ENCODE peak calls at places on chromosomes 4 and X, in nine cellular contexts. O is endothelial cell of umbilical vein, H is H1, C is prostate gland, N is HCT116, Q is upper lobe of left lung, E is suprapubic skin, K is transverse colon, T is Panc1. G is an unnamed sample. For H3K36me3, the result is how much of the 10 kb centered on the place peaks cover.

GRCh38 chr4:81650871-81651270 is 179.2 kb upstream of the RASGEF1B start:
- DNase-seq in N (no peak), K (no peak), C (peak), E (no peak), T (no peak), H (no peak), O (no peak), Q (no peak), G (no peak)

GRCh38 chr4:2915789-2916188 is 47.4 kb downstream of the NOP14 start:
- DNase-seq in E (peak), C (no peak), K (no peak), O (no peak), N (no peak), H (no peak), T (no peak), Q (no peak), G (no peak)

GRCh38 chrX:123481908-123482873 is 250.7 kb downstream of the THOC2 start:
- DNase-seq in C (no peak), E (no peak), H (no peak), Q (no peak), K (no peak), T (no peak), N (no peak), O (no peak), G (no peak)

GRCh38 chrX:83916525-83916924 is 55.6 kb downstream of the CYLC1 start:
- DNase-seq in T (no peak), N (no peak), O (no peak), C (no peak), K (peak), H (no peak), Q (no peak), E (no peak), G (no peak)

GRCh38 chr4:111806331-111806730 is 338.9 kb upstream of the FAM241A start:
- DNase-seq in C (no peak), O (no peak), N (peak), E (no peak), K (no peak), T (no peak), H (peak), Q (no peak), G (no peak)

GRCh38 chr4:47849466-47849865 is 11.6 kb upstream of the CORIN start:
- DNase-seq in H (no peak), T (no peak), E (no peak), N (no peak), K (no peak), C (no peak), Q (no peak), O (no peak), G (no peak)

GRCh38 chr4:108247511-108248088 is 78.9 kb upstream of the LEF1 start:
- DNase-seq in C (no peak), O (peak), N (peak), H (no peak), T (no peak), E (no peak), Q (no peak), K (no peak), G (no peak)

GRCh38 chr4:176359590-176359989 is 39.8 kb downstream of the SPCS3 start:
- DNase-seq in T (no peak), E (no peak), C (no peak), H (no peak), N (no peak), K (no peak), Q (no peak), O (no peak), G (no peak)

GRCh38 chrX:10749113-10749512 is 128.7 kb upstream of the MID1 start:
- DNase-seq in O (no peak), T (no peak), C (no peak), H (no peak), N (no peak), E (no peak), K (no peak), Q (no peak), G (no peak)

GRCh38 chr4:7074423-7074822 is 6.6 kb upstream of the GRPEL1 start:
- DNase-seq in T (no peak), Q (no peak), E (no peak), N (no peak), H (no peak), O (no peak), K (no peak), C (no peak), G (no peak)

GRCh38 chr4:168387091-168387490 is 68.5 kb upstream of the DDX60 start:
- DNase-seq in O (peak), N (no peak), Q (no peak), K (no peak), E (no peak), H (no peak), T (no peak), C (no peak), G (no peak)

GRCh38 chr4:95209942-95210341 is 338.8 kb downstream of the UNC5C start:
- DNase-seq in H (no peak), T (no peak), Q (no peak), E (no peak), C (no peak), K (no peak), O (no peak), N (no peak), G (no peak)

GRCh38 chr4:95216636-95217035 is 332.1 kb downstream of the UNC5C start:
- DNase-seq in C (no peak), Q (no peak), H (no peak), O (no peak), E (no peak), T (no peak), N (no peak), K (no peak), G (no peak)

GRCh38 chr4:95212692-95213091 is 336.1 kb downstream of the UNC5C start:
- DNase-seq in Q (no peak), O (no peak), H (no peak), C (no peak), N (no peak), T (no peak), K (no peak), E (no peak), G (no peak)

GRCh38 chr4:95215991-95216605 is 332.7 kb downstream of the UNC5C start:
- DNase-seq in T (no peak), O (no peak), H (no peak), C (no peak), E (no peak), K (no peak), N (no peak), Q (no peak), G (peak)

DNA sequence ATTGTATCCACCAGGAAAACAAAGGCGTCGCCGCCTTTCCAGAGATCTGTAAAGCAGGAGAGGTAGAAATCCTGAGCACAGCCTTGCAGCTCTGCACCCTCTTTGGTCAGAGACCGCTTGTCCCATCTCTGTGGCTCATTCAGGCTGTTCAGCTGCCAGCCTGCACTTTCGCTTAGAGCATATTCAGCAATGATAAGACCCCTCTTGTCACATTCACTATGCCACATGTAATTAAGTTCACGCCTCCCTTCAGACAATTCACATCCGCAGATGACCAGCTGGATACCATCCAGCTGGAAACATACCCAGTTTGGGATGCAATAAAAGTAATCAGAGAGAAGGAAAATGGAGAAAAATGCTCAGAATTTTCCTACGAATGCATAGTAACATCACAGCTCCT is 335.4 kb downstream of the UNC5C start:
- DNase-seq in O (no peak), K (no peak), C (no peak), H (no peak), N (no peak), T (no peak), E (no peak), Q (no peak), G (no peak)
- H3K27ac ChIP-seq in O (no peak), K (no peak), C (no peak), H (no peak), N (no peak), T (no peak), E (no peak), Q (no peak), G (no peak)

GRCh38 chr4:135515295-135515694 is 1313.7 kb upstream of the PABPC4L start:
- DNase-seq in K (no peak), E (no peak), Q (no peak), H (no peak), T (no peak), C (no peak), O (no peak), N (no peak), G (no peak)
- TF ChIP-seq POLR2AphosphoS5 in K (no peak), E (no peak), Q (no peak), H (no peak), T (no peak), C (no peak), O (no peak), N (no peak), G (no peak)

DNA sequence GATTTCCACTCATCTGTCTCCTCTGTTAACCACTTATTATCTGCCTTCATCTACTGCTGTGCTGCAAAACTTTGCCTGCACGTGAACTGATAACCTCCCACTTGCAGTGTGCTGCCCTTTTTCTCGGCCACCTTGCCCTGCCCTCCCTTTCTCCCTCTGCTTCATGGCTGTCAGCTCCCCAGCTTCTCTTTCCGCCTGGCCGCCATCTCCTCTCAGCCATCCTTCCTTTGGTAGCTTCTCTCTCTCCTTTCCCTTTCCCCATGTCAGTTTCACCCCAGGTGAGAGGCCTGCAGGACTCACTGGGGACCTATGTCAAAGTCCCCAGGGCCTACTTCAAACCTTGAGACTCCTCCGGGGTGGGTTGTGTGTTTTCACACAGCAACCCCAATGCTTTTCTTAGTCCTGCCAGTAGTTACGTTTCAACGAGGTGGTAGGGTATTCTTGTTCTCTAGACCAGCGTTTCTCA is 6.6 kb downstream of the MSL3 start:
- DNase-seq in K (no peak), C (no peak), T (no peak), E (no peak), H (no peak), O (no peak), Q (no peak), N (no peak), G (no peak)
- H3K36me3 ChIP-seq in K (under half), C (under half), T (under half), E (half or more), H (under half), O (under half), Q (half or more), N (under half), G (under half)

GRCh38 chrX:19751068-19751467 is 136.3 kb downstream of the SH3KBP1 start:
- DNase-seq in E (no peak), H (no peak), T (no peak), N (no peak), C (no peak), O (no peak), Q (no peak), K (no peak), G (no peak)
- H3K27ac ChIP-seq in E (no peak), H (no peak), T (no peak), N (no peak), C (no peak), O (no peak), Q (no peak), K (no peak), G (no peak)

GRCh38 chr4:76581276-76581675 is 146.2 kb downstream of the SHROOM3 start:
- DNase-seq in T (no peak), N (no peak), Q (no peak), H (no peak), K (no peak), C (no peak), E (no peak), O (no peak), G (no peak)
- TF ChIP-seq POLR2AphosphoS5 in T (no peak), N (no peak), Q (no peak), H (no peak), K (peak), C (no peak), E (no peak), O (no peak), G (no peak)

GRCh38 chr4:128854433-128854832 is 44.9 kb downstream of the JADE1 start:
- DNase-seq in T (no peak), H (no peak), E (no peak), O (peak), C (no peak), K (no peak), Q (no peak), N (no peak), G (no peak)
- H3K36me3 ChIP-seq in T (under half), H (half or more), E (half or more), O (under half), C (under half), K (under half), Q (half or more), N (under half), G (half or more)

GRCh38 chr4:37966044-37966443 is 5.8 kb downstream of the PTTG2 start:
- DNase-seq in Q (no peak), T (no peak), H (no peak), K (no peak), C (no peak), E (no peak), O (no peak), N (no peak), G (no peak)
- H3K27ac ChIP-seq in Q (no peak), T (no peak), H (no peak), K (no peak), C (no peak), E (no peak), O (no peak), N (no peak), G (no peak)